ENCODE peak calls at places on chromosomes 4 and X, in four cellular contexts. One of them, this sample, is unnamed.

GRCh38 chr4:87502580-87503238 is 26.5 kb downstream of the SPARCL1 start:
- DNase-seq in upper lobe of right lung: no peak
- DNase-seq in foreskin fibroblast: peak
- DNase-seq in endothelial cell: no peak
- DNase-seq in this sample: no peak

GRCh38 chr4:45621926-45622325 is 501.9 kb downstream of the GABRG1 start:
- DNase-seq in foreskin fibroblast: no peak
- DNase-seq in upper lobe of right lung: no peak
- DNase-seq in endothelial cell: no peak
- DNase-seq in this sample: no peak

GRCh38 chr4:108774809-108775530 is 12.1 kb upstream of the ETNPPL start:
- DNase-seq in endothelial cell: no peak
- DNase-seq in foreskin fibroblast: no peak
- DNase-seq in upper lobe of right lung: peak
- DNase-seq in this sample: no peak

GRCh38 chr4:139555073-139555704 is 830 bp downstream of the SETD7 start:
- DNase-seq in upper lobe of right lung: peak
- DNase-seq in endothelial cell: peak
- DNase-seq in foreskin fibroblast: peak
- DNase-seq in this sample: peak

GRCh38 chr4:88643932-88644331 is 51.7 kb downstream of the HERC3 start:
- DNase-seq in foreskin fibroblast: no peak
- DNase-seq in upper lobe of right lung: no peak
- DNase-seq in endothelial cell: no peak
- DNase-seq in this sample: no peak

GRCh38 chr4:165177725-165178666 is 29.4 kb upstream of the KLHL2 start:
- DNase-seq in endothelial cell: no peak
- DNase-seq in foreskin fibroblast: peak
- DNase-seq in upper lobe of right lung: no peak
- DNase-seq in this sample: no peak

GRCh38 chr4:159199827-159200226 is 96.9 kb downstream of the RAPGEF2 start:
- DNase-seq in endothelial cell: no peak
- DNase-seq in foreskin fibroblast: no peak
- DNase-seq in upper lobe of right lung: no peak
- DNase-seq in this sample: no peak

GRCh38 chr4:108113229-108113628 is 55.5 kb downstream of the LEF1 start:
- DNase-seq in endothelial cell: no peak
- DNase-seq in foreskin fibroblast: no peak
- DNase-seq in upper lobe of right lung: no peak
- DNase-seq in this sample: no peak

GRCh38 chr4:86014599-86014998 is 345.3 kb downstream of the MAPK10 start:
- DNase-seq in foreskin fibroblast: peak
- DNase-seq in endothelial cell: no peak
- DNase-seq in upper lobe of right lung: no peak
- DNase-seq in this sample: no peak

GRCh38 chr4:951594-952468 is 19.6 kb downstream of the TMEM175 start:
- DNase-seq in upper lobe of right lung: peak
- DNase-seq in endothelial cell: no peak
- DNase-seq in foreskin fibroblast: no peak
- DNase-seq in this sample: no peak

GRCh38 chr4:108540536-108540935 is 79.8 kb upstream of the RPL34 start:
- DNase-seq in endothelial cell: no peak
- DNase-seq in upper lobe of right lung: no peak
- DNase-seq in foreskin fibroblast: no peak
- DNase-seq in this sample: no peak

GRCh38 chr4:112109455-112110425 is 35.5 kb upstream of the FAM241A start:
- DNase-seq in endothelial cell: no peak
- DNase-seq in foreskin fibroblast: peak
- DNase-seq in upper lobe of right lung: no peak
- DNase-seq in this sample: no peak

GRCh38 chrX:11351375-11352295 is 58.4 kb downstream of the AMELX start:
- DNase-seq in endothelial cell: no peak
- DNase-seq in foreskin fibroblast: peak
- DNase-seq in upper lobe of right lung: no peak
- DNase-seq in this sample: peak

GRCh38 chrX:10756365-10756915 is 136.1 kb upstream of the MID1 start:
- DNase-seq in endothelial cell: no peak
- DNase-seq in upper lobe of right lung: no peak
- DNase-seq in foreskin fibroblast: peak
- DNase-seq in this sample: no peak

GRCh38 chrX:147174596-147174995 is 360.1 kb upstream of the CXorf51A start:
- DNase-seq in foreskin fibroblast: no peak
- DNase-seq in upper lobe of right lung: no peak
- DNase-seq in endothelial cell: no peak
- DNase-seq in this sample: no peak

GRCh38 chr4:93396274-93396673 is 432.3 kb upstream of the ATOH1 start:
- DNase-seq in foreskin fibroblast: peak
- DNase-seq in upper lobe of right lung: no peak
- DNase-seq in endothelial cell: no peak
- DNase-seq in this sample: no peak

GRCh38 chrX:115322375-115322774 is 32.9 kb downstream of the LUZP4 start:
- DNase-seq in endothelial cell: no peak
- DNase-seq in upper lobe of right lung: no peak
- DNase-seq in foreskin fibroblast: no peak
- DNase-seq in this sample: no peak

GRCh38 chr4:70183168-70183939 is 12.2 kb upstream of the ODAM start:
- DNase-seq in foreskin fibroblast: peak
- DNase-seq in upper lobe of right lung: no peak
- DNase-seq in endothelial cell: peak
- DNase-seq in this sample: no peak

GRCh38 chr4:188714907-188715306 is 575.7 kb downstream of the TRIML1 start:
- DNase-seq in endothelial cell: no peak
- DNase-seq in foreskin fibroblast: peak
- DNase-seq in upper lobe of right lung: no peak
- DNase-seq in this sample: peak

GRCh38 chr4:48194986-48195773 is 61.1 kb upstream of the TXK start:
- DNase-seq in endothelial cell: no peak
- DNase-seq in foreskin fibroblast: peak
- DNase-seq in upper lobe of right lung: no peak
- DNase-seq in this sample: peak

GRCh38 chr4:162836773-162837172 is 329.9 kb downstream of the NAF1 start:
- DNase-seq in endothelial cell: no peak
- DNase-seq in upper lobe of right lung: no peak
- DNase-seq in foreskin fibroblast: no peak
- DNase-seq in this sample: no peak

GRCh38 chr4:38308728-38309315 is 348.6 kb downstream of the PTTG2 start:
- DNase-seq in endothelial cell: no peak
- DNase-seq in upper lobe of right lung: no peak
- DNase-seq in foreskin fibroblast: peak
- DNase-seq in this sample: no peak

GRCh38 chr4:71322425-71322824 is 16.4 kb upstream of the SLC4A4 start:
- DNase-seq in upper lobe of right lung: no peak
- DNase-seq in endothelial cell: no peak
- DNase-seq in foreskin fibroblast: no peak
- DNase-seq in this sample: no peak

GRCh38 chrX:68647156-68647957 is at the start of gene STARD8:
- DNase-seq in endothelial cell: peak
- DNase-seq in foreskin fibroblast: peak
- DNase-seq in upper lobe of right lung: peak
- DNase-seq in this sample: no peak

GRCh38 chrX:23554304-23554703 is 113.0 kb upstream of the PRDX4 start:
- DNase-seq in foreskin fibroblast: peak
- DNase-seq in upper lobe of right lung: no peak
- DNase-seq in endothelial cell: no peak
- DNase-seq in this sample: peak

GRCh38 chrX:138775501-138775900 is 64.0 kb upstream of the FGF13 start:
- DNase-seq in foreskin fibroblast: peak
- DNase-seq in endothelial cell: no peak
- DNase-seq in upper lobe of right lung: no peak
- DNase-seq in this sample: no peak

GRCh38 chrX:67781132-67781531 is 237.3 kb downstream of the AR start:
- DNase-seq in upper lobe of right lung: no peak
- DNase-seq in endothelial cell: no peak
- DNase-seq in foreskin fibroblast: peak
- DNase-seq in this sample: no peak

GRCh38 chr4:52641853-52642563 is 17.1 kb downstream of the USP46 start:
- DNase-seq in endothelial cell: no peak
- DNase-seq in foreskin fibroblast: peak
- DNase-seq in upper lobe of right lung: no peak
- DNase-seq in this sample: no peak

GRCh38 chr4:9704551-9705332 is 76.7 kb upstream of the DRD5 start:
- DNase-seq in foreskin fibroblast: no peak
- DNase-seq in upper lobe of right lung: no peak
- DNase-seq in endothelial cell: no peak
- DNase-seq in this sample: no peak

GRCh38 chr4:24006269-24006668 is 116.4 kb upstream of the PPARGC1A start:
- DNase-seq in foreskin fibroblast: no peak
- DNase-seq in endothelial cell: no peak
- DNase-seq in upper lobe of right lung: no peak
- DNase-seq in this sample: no peak

GRCh38 chr4:83639849-83640493 is 104.1 kb downstream of the GPAT3 start:
- DNase-seq in upper lobe of right lung: no peak
- DNase-seq in endothelial cell: peak
- DNase-seq in foreskin fibroblast: peak
- DNase-seq in this sample: peak
- TF ChIP-seq CTCF in upper lobe of right lung: peak
- TF ChIP-seq CTCF in endothelial cell: peak
- TF ChIP-seq CTCF in foreskin fibroblast: peak
- TF ChIP-seq CTCF in this sample: peak

GRCh38 chr4:151048913-151049312 is 33.8 kb upstream of the LRBA start:
- DNase-seq in upper lobe of right lung: no peak
- DNase-seq in foreskin fibroblast: no peak
- DNase-seq in endothelial cell: no peak
- DNase-seq in this sample: no peak

GRCh38 chr4:151046609-151047008 is 31.5 kb upstream of the LRBA start:
- DNase-seq in endothelial cell: no peak
- DNase-seq in foreskin fibroblast: no peak
- DNase-seq in upper lobe of right lung: no peak
- DNase-seq in this sample: no peak

GRCh38 chr4:151043803-151044535 is 28.9 kb upstream of the LRBA start:
- DNase-seq in foreskin fibroblast: no peak
- DNase-seq in upper lobe of right lung: no peak
- DNase-seq in endothelial cell: no peak
- DNase-seq in this sample: no peak

GRCh38 chr4:151049430-151049884 is 34.4 kb upstream of the LRBA start:
- DNase-seq in upper lobe of right lung: no peak
- DNase-seq in endothelial cell: no peak
- DNase-seq in foreskin fibroblast: no peak
- DNase-seq in this sample: no peak

DNA sequence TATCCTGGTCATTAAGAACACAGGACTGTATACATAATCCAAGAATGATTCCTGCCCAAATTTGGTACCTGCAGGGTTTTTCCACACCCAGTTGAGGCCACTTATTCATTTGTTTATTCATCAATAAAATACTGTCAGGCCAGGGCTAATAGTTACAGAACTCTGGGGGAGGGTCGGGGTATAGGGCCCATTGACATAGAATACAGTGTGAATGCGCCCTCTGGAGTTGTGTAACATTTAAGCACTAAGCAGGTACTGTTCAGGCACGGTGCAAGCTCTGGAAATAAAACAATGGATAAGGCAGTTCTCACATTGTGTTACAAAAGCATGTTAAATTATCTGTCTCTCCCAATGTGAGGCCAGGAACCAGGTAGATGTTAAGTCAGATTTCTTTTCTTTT is 30.8 kb upstream of the LRBA start:
- DNase-seq in foreskin fibroblast: no peak
- DNase-seq in upper lobe of right lung: no peak
- DNase-seq in endothelial cell: peak
- DNase-seq in this sample: no peak
- TF ChIP-seq CTCF in foreskin fibroblast: no peak
- TF ChIP-seq CTCF in upper lobe of right lung: no peak
- TF ChIP-seq CTCF in endothelial cell: no peak
- TF ChIP-seq CTCF in this sample: no peak

DNA sequence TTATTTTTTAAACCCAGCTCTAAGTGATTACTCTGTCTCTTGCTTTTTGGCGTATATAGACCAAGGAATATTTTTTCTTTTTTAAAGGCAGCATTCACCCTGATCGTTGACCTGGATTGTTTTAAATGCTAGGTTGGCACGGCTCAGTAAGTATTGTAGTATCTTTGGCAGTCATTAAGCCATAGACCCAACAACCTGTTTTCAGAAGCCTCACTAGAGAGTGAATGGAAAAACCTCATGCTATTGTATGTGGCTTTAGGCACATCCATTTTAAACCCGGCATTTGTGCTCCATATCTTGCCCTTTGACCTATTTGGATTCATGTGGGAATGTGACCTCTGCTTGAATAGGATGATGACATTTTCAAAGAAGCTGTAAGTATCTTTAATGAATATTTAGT is 183.9 kb downstream of the SNCA start:
- DNase-seq in upper lobe of right lung: no peak
- DNase-seq in foreskin fibroblast: no peak
- DNase-seq in endothelial cell: no peak
- DNase-seq in this sample: no peak
- TF ChIP-seq CTCF in upper lobe of right lung: no peak
- TF ChIP-seq CTCF in foreskin fibroblast: no peak
- TF ChIP-seq CTCF in endothelial cell: no peak
- TF ChIP-seq CTCF in this sample: no peak

DNA sequence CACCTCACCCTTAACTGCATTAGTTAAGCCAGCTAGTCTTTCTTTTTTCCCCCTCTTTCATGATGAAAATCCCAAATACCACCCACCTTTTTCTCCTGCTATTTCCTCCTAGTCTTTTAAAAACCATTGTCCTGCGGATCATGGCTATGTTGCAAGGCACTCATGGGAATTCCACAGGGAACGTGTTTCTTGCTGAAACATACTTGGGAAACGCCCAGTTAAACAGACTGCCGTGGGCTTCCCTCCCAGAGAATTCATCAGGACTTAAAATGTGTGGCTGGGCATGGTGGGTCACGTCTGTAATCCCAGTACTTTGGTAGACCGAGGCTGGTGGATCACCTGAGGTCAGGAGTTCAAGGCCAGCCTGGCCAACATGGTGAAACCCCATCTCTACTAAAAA is 32.2 kb downstream of the XG start:
- DNase-seq in upper lobe of right lung: no peak
- DNase-seq in foreskin fibroblast: no peak
- DNase-seq in endothelial cell: no peak
- DNase-seq in this sample: no peak
- TF ChIP-seq CTCF in upper lobe of right lung: no peak
- TF ChIP-seq CTCF in foreskin fibroblast: no peak
- TF ChIP-seq CTCF in endothelial cell: no peak
- TF ChIP-seq CTCF in this sample: no peak

DNA sequence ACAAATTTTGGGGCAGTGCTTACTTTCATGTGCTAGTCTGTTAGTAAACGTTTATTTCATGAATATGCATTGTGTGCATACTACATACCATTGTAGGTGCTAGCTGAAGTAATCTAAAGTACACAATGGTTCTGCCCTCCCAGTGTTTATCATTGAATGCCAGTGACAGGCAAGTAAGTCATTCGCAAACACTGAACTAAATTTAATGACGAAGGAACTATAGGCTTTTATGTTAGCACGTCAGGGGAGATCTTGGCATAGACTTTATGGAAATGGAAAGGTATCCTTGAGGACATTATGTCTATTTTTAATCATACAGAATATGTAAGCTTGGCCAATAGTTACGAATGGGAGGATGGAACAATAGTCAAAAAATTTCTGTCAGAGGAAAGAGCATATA is 427.0 kb upstream of the EPHA5 start:
- DNase-seq in upper lobe of right lung: no peak
- DNase-seq in foreskin fibroblast: no peak
- DNase-seq in endothelial cell: no peak
- DNase-seq in this sample: no peak
- TF ChIP-seq CTCF in upper lobe of right lung: no peak
- TF ChIP-seq CTCF in foreskin fibroblast: no peak
- TF ChIP-seq CTCF in endothelial cell: no peak
- TF ChIP-seq CTCF in this sample: no peak